ENCODE peak calls at places on chromosomes 12 and 14, in ten cellular contexts. W is heart right ventricle, D is testis, I is cardiac muscle cell, F is fibroblast of lung, U is A549, N is PC-3, J is thoracic aorta, O is endothelial cell of umbilical vein, S is A673. Q is an unnamed sample. For H3K4me1, the result is how much of the 10 kb centered on the place peaks cover.

GRCh38 chr12:79020106-79020505 is 155.5 kb downstream of the SYT1 start:
- DNase-seq in F (peak), N (peak), O (peak), I (no peak), S (no peak), U (no peak), J (no peak), W (no peak), D (no peak), Q (peak)

GRCh38 chr14:67410313-67410712 is 1.7 kb downstream of the PLEK2 start:
- DNase-seq in D (no peak), F (no peak), U (no peak), I (no peak), S (no peak), J (no peak), W (no peak), O (no peak), N (no peak), Q (no peak)

GRCh38 chr12:64125913-64126312 is 96.2 kb downstream of the KICS2 start:
- DNase-seq in O (no peak), U (no peak), J (no peak), W (no peak), F (no peak), D (peak), S (peak), I (no peak), N (no peak), Q (no peak)

GRCh38 chr12:90974286-90974685 is 19.3 kb upstream of the CCER1 start:
- DNase-seq in F (no peak), D (no peak), S (no peak), N (peak), U (peak), O (no peak), J (no peak), I (no peak), W (no peak), Q (peak)

GRCh38 chr12:18798445-18799139 is 60.7 kb downstream of the CAPZA3 start:
- DNase-seq in J (no peak), W (no peak), F (peak), O (peak), U (no peak), I (no peak), D (no peak), S (no peak), N (no peak), Q (no peak)

GRCh38 chr12:117685115-117685926 is 283.5 kb downstream of the KSR2 start:
- DNase-seq in O (peak), D (no peak), W (no peak), U (peak), I (peak), F (no peak), S (no peak), J (no peak), N (peak), Q (peak)

GRCh38 chr12:131352296-131352900 is 358.5 kb upstream of the SFSWAP start:
- DNase-seq in N (no peak), S (no peak), D (no peak), U (no peak), F (no peak), I (no peak), J (no peak), O (no peak), W (no peak), Q (no peak)

GRCh38 chr14:103623883-103624482 is 5.0 kb upstream of the KLC1 start:
- DNase-seq in W (peak), S (no peak), D (no peak), U (no peak), J (no peak), O (no peak), I (no peak), F (no peak), N (no peak), Q (no peak)

GRCh38 chr14:97306785-97307246 is 509.6 kb downstream of the VRK1 start:
- DNase-seq in I (no peak), U (no peak), D (no peak), J (no peak), N (peak), O (no peak), W (no peak), F (no peak), S (peak), Q (peak)

GRCh38 chr14:60775296-60775695 is 40.7 kb downstream of the MNAT1 start:
- DNase-seq in I (no peak), J (no peak), O (peak), N (peak), D (no peak), U (no peak), S (no peak), W (no peak), F (peak), Q (peak)

GRCh38 chr12:69765515-69765914 is 26.9 kb downstream of the RAB3IP start:
- DNase-seq in N (no peak), S (no peak), D (no peak), I (no peak), U (no peak), F (no peak), J (no peak), W (no peak), O (no peak), Q (peak)

GRCh38 chr12:91685917-91686316 is 459.7 kb downstream of the BTG1 start:
- DNase-seq in I (no peak), F (peak), D (no peak), N (peak), J (no peak), O (peak), S (no peak), U (peak), W (no peak), Q (peak)

GRCh38 chr14:66495214-66496098 is 9.3 kb downstream of the CCDC196 start:
- DNase-seq in I (peak), N (peak), F (peak), J (no peak), D (peak), S (peak), O (peak), W (no peak), U (peak), Q (peak)

GRCh38 chr12:93502802-93503623 is 35.7 kb downstream of the MRPL42 start:
- DNase-seq in S (peak), I (peak), U (peak), O (peak), D (peak), J (no peak), N (peak), F (peak), W (no peak), Q (no peak)

GRCh38 chr14:49679271-49679670 is 8.7 kb downstream of the POLE2 start:
- DNase-seq in I (no peak), J (no peak), S (no peak), U (no peak), W (no peak), O (no peak), N (peak), F (no peak), D (no peak), Q (no peak)

GRCh38 chr14:25620515-25620914 is 570.6 kb upstream of the STXBP6 start:
- DNase-seq in W (no peak), U (no peak), F (no peak), I (no peak), N (no peak), J (no peak), D (no peak), S (no peak), O (no peak), Q (no peak)

GRCh38 chr12:1346126-1346525 is 248.3 kb downstream of the FBXL14 start:
- DNase-seq in F (peak), U (no peak), O (no peak), N (no peak), J (no peak), I (no peak), S (no peak), D (no peak), W (no peak), Q (no peak)

GRCh38 chr14:67623114-67623513 is 3.4 kb downstream of the ARG2 start:
- DNase-seq in J (no peak), D (no peak), W (no peak), I (no peak), F (peak), N (peak), O (peak), S (peak), U (no peak), Q (peak)

GRCh38 chr14:61568572-61569011 is 126.7 kb upstream of the HIF1A start:
- DNase-seq in W (peak), D (no peak), N (peak), J (no peak), S (no peak), O (no peak), I (peak), U (no peak), F (no peak), Q (no peak)

GRCh38 chr12:29961231-29961630 is 177.5 kb upstream of the TMTC1 start:
- DNase-seq in O (no peak), W (no peak), D (no peak), F (no peak), U (no peak), N (no peak), J (no peak), S (no peak), I (no peak), Q (no peak)

GRCh38 chr14:104707629-104708595 is 16.1 kb upstream of the ADSS1 start:
- DNase-seq in N (no peak), O (no peak), F (no peak), U (no peak), S (peak), I (no peak), W (no peak), J (no peak), D (no peak), Q (no peak)

GRCh38 chr12:119956047-119956446 is 33.0 kb upstream of the BICDL1 start:
- DNase-seq in U (peak), J (no peak), S (no peak), D (peak), N (peak), I (no peak), O (no peak), F (no peak), W (no peak), Q (no peak)

GRCh38 chr12:121366063-121366459 is 13.8 kb upstream of the ANAPC5 start:
- DNase-seq in D (no peak), W (no peak), I (no peak), F (no peak), J (no peak), U (no peak), N (no peak), O (no peak), S (peak), Q (no peak)

GRCh38 chr14:50344116-50344775 is 32.1 kb downstream of the DMAC2L start:
- DNase-seq in U (no peak), J (no peak), D (no peak), O (no peak), W (no peak), N (no peak), I (no peak), F (no peak), S (no peak), Q (peak)

GRCh38 chr14:101007765-101008164 is 104.2 kb upstream of the RTL1 start:
- DNase-seq in I (no peak), D (no peak), S (no peak), W (no peak), N (no peak), F (no peak), J (no peak), U (no peak), O (no peak), Q (no peak)

GRCh38 chr14:75141967-75142366 is 15.1 kb upstream of the NEK9 start:
- DNase-seq in F (peak), S (peak), U (peak), W (no peak), N (peak), D (peak), O (peak), J (no peak), I (peak), Q (no peak)

GRCh38 chr14:95066427-95066986 is 90.8 kb downstream of the DICER1 start:
- DNase-seq in J (no peak), O (no peak), N (no peak), S (no peak), F (no peak), U (no peak), W (no peak), D (no peak), I (no peak), Q (no peak)

GRCh38 chr14:65204056-65204455 is 101.7 kb upstream of the MAX start:
- DNase-seq in W (no peak), F (no peak), U (no peak), S (no peak), O (no peak), J (no peak), D (no peak), N (no peak), I (no peak), Q (no peak)

GRCh38 chr12:29782285-29782820 is 1.4 kb downstream of the TMTC1 start:
- DNase-seq in N (peak), D (no peak), W (no peak), J (no peak), F (peak), S (peak), U (no peak), I (peak), O (peak), Q (peak)

GRCh38 chr12:92485356-92486348 is 217.1 kb upstream of the PLEKHG7 start:
- DNase-seq in N (no peak), W (no peak), I (no peak), F (no peak), S (no peak), O (peak), J (no peak), D (no peak), U (no peak), Q (peak)

GRCh38 chr12:27237790-27238771 is 6.0 kb upstream of the STK38L start:
- DNase-seq in D (no peak), F (no peak), O (no peak), S (no peak), J (no peak), U (no peak), N (no peak), W (no peak), I (no peak), Q (no peak)

GRCh38 chr12:123889848-123890535 is 82.6 kb downstream of the CCDC92 start:
- DNase-seq in D (no peak), J (no peak), U (no peak), I (no peak), F (no peak), O (no peak), S (no peak), W (no peak), N (no peak), Q (no peak)

GRCh38 chr14:54085137-54085810 is 128.6 kb upstream of the BMP4 start:
- DNase-seq in F (peak), D (no peak), W (no peak), O (no peak), I (no peak), N (no peak), U (no peak), S (no peak), J (no peak), Q (no peak)

GRCh38 chr12:124599074-124599999 is 31.9 kb upstream of the NCOR2 start:
- DNase-seq in F (peak), O (no peak), J (no peak), N (peak), D (no peak), S (no peak), U (no peak), W (no peak), I (no peak), Q (no peak)

GRCh38 chr12:78406776-78407335 is 457.7 kb upstream of the SYT1 start:
- DNase-seq in D (no peak), J (no peak), O (no peak), U (no peak), I (no peak), S (no peak), W (no peak), F (peak), N (no peak), Q (no peak)

GRCh38 chr12:121611306-121611705 is 15.0 kb upstream of the ORAI1 start:
- DNase-seq in N (no peak), S (no peak), F (no peak), W (no peak), D (no peak), O (no peak), I (no peak), U (no peak), J (no peak), Q (no peak)

GRCh38 chr12:67650127-67650495 is 1.6 kb downstream of the DYRK2 start:
- DNase-seq in S (peak), F (peak), D (peak), N (no peak), W (peak), U (no peak), I (peak), J (no peak), O (peak), Q (peak)

GRCh38 chr14:100780246-100780645 is 45.7 kb upstream of the MEG3 start:
- DNase-seq in F (no peak), D (no peak), W (no peak), I (no peak), S (no peak), J (no peak), N (no peak), O (no peak), U (no peak), Q (no peak)

GRCh38 chr14:96084796-96085195 is 45.6 kb downstream of the C14orf132 start:
- DNase-seq in D (no peak), I (no peak), F (no peak), J (no peak), S (no peak), O (no peak), W (no peak), U (no peak), N (no peak), Q (no peak)

GRCh38 chr12:48128800-48129199 is 9.6 kb downstream of the PFKM start:
- DNase-seq in S (no peak), W (no peak), I (no peak), D (no peak), U (no peak), J (no peak), N (no peak), O (no peak), F (no peak), Q (no peak)
- H3K4me1 ChIP-seq in S (under half), W (half or more), I (under half), D (under half), U (under half), J (under half), N (under half), O (under half), F (under half), Q (under half)

DNA sequence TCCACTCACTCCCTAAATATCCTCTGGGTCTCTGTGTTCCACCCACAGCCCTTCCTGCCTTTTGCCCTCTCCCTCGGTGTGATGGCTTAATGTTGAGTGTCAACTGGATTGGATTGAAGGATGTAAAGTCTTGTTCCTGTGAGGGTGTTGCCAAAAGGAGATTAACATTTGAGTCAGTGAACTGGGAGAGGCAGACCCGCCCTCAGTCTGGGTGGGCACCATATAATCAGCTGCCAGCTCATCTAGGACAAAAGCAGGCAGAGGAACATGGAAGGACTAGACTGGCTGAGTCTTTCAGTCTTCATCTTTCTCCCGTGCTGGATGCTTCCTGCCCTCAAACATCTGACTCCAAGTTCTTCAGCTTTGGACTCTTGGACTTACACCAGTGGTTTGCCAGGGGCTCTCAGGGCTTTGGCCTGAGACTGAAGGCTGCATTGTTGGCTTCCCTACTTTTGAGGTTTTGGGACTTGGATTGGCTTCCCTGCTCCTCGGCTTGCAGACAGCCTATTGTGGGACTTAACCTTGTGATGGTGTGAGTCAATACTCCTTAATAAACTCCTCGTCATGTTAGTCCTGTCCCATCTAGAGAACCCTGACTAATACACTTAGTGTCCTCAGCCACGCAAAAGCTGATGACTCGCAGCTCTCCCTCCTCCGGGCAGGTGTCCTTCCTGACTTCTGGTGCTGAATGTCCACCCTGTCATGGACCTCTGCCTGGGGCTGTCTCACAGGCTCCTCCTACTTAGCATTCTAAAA is 5.9 kb downstream of the DGLUCY start:
- DNase-seq in U (peak), W (no peak), I (no peak), S (peak), D (no peak), O (peak), N (peak), F (peak), J (no peak), Q (peak)
- H3K27ac ChIP-seq in U (peak), W (peak), I (no peak), S (no peak), D (no peak), O (peak), N (peak), F (peak), J (no peak), Q (peak)

DNA sequence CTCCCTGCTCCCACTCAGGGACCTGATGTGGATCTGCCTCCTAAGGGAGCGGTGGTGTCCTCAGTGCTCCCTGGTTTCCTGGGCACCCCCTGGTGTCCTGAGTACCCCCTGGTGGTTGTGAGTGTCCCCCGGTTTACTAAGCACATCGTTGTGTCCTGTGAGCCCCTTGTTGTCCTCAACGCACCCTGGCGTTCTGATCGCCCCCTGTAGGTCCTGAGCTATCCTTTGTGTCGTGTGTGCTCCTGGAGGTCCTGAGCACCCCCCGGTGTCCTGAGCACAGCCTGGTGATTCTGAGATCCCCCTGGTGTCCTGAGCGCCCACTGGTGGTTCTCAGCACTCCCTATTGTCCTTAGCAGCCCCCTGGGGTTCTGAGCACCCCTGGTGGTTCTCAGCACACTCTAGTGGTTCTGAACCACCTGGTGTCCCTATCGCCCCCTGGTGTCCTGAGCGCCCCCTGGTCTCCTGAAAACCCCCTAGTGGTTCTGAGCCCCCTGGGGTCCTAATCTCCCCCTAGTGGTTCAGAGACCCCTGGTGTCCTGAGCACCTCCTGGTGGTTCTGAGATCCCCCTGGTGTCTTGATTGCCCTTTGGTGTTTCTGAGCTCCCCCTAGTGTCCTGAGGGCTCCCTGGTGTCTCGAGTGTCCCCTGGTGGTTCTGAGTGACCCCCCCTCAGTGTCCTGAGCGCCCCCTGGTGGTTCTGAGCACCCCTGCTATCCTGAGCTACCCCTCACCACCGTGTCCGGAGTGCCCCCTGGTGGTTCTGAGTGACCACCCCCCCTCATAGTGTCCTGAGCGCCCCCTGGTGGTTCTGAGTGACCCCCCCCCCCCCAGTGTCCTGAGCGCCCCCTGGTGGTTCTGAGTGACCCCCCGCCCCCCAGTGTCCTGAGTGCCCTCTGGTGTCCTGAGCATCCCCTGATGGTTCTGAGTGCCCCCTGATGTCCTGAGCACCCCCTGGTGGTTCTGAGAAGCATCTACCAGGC is 615.1 kb downstream of the TMEM121 start:
- DNase-seq in F (no peak), J (no peak), N (no peak), I (no peak), O (no peak), W (no peak), D (peak), U (peak), S (peak), Q (no peak)
- TF ChIP-seq CTCF in F (no peak), J (no peak), N (peak), I (no peak), O (no peak), W (no peak), D (no peak), U (no peak), S (peak), Q (no peak)

GRCh38 chr14:68819260-68819691 is 26.4 kb upstream of the ZFP36L1 start:
- DNase-seq in U (peak), O (no peak), J (no peak), I (peak), N (no peak), W (no peak), S (no peak), D (no peak), F (peak), Q (peak)
- H3K4me1 ChIP-seq in U (under half), O (under half), J (under half), I (under half), N (under half), W (under half), S (under half), D (under half), F (under half), Q (under half)